ENCODE peak calls at places on chromosome 11, in eight cellular contexts. One of them, this sample, is unnamed.

GRCh38 chr11:63478896-63479295 is 12.1 kb downstream of the PLAAT5 start:
- DNase-seq in H54: peak; percentile 68
- DNase-seq in neuronal stem cell: peak; percentile 49
- DNase-seq in T-helper 9 cell: peak; percentile 21
- DNase-seq in heart left ventricle: peak; percentile 49
- DNase-seq in germinal center: peak; percentile 60
- DNase-seq in NCI-H1092: peak; percentile 16
- DNase-seq in substantia nigra: peak; percentile 15
- DNase-seq in this sample: peak; percentile 55

GRCh38 chr11:118911880-118912741 is 13.6 kb downstream of the BCL9L start:
- DNase-seq in neuronal stem cell: no peak
- DNase-seq in NCI-H1092: no peak
- DNase-seq in H54: no peak
- DNase-seq in heart left ventricle: peak; percentile 81
- DNase-seq in substantia nigra: peak; percentile 74
- DNase-seq in T-helper 9 cell: peak; percentile 66
- DNase-seq in germinal center: no peak
- DNase-seq in this sample: no peak

GRCh38 chr11:112719736-112720525 is 241.3 kb upstream of the NCAM1 start:
- DNase-seq in NCI-H1092: no peak
- DNase-seq in heart left ventricle: no peak
- DNase-seq in H54: no peak
- DNase-seq in neuronal stem cell: no peak
- DNase-seq in germinal center: no peak
- DNase-seq in T-helper 9 cell: no peak
- DNase-seq in substantia nigra: no peak
- DNase-seq in this sample: no peak

GRCh38 chr11:102760355-102761035 is 19.9 kb downstream of the MMP10 start:
- DNase-seq in T-helper 9 cell: no peak
- DNase-seq in germinal center: no peak
- DNase-seq in NCI-H1092: no peak
- DNase-seq in H54: peak; percentile 23
- DNase-seq in substantia nigra: no peak
- DNase-seq in neuronal stem cell: no peak
- DNase-seq in heart left ventricle: no peak
- DNase-seq in this sample: peak; percentile 85

GRCh38 chr11:109644158-109644557 is 222.2 kb downstream of the C11orf87 start:
- DNase-seq in germinal center: no peak
- DNase-seq in heart left ventricle: peak; percentile 44
- DNase-seq in T-helper 9 cell: no peak
- DNase-seq in substantia nigra: peak; percentile 68
- DNase-seq in H54: no peak
- DNase-seq in NCI-H1092: peak; percentile 85
- DNase-seq in neuronal stem cell: no peak
- DNase-seq in this sample: no peak

GRCh38 chr11:108636222-108636621 is 28.6 kb upstream of the DDX10 start:
- DNase-seq in substantia nigra: no peak
- DNase-seq in H54: no peak
- DNase-seq in NCI-H1092: no peak
- DNase-seq in neuronal stem cell: no peak
- DNase-seq in T-helper 9 cell: no peak
- DNase-seq in heart left ventricle: no peak
- DNase-seq in germinal center: no peak
- DNase-seq in this sample: no peak

GRCh38 chr11:1307163-1307870 is 2.1 kb downstream of the TOLLIP start:
- DNase-seq in heart left ventricle: no peak
- DNase-seq in T-helper 9 cell: no peak
- DNase-seq in H54: no peak
- DNase-seq in NCI-H1092: no peak
- DNase-seq in substantia nigra: no peak
- DNase-seq in neuronal stem cell: no peak
- DNase-seq in germinal center: peak; percentile 30
- DNase-seq in this sample: no peak

GRCh38 chr11:10587995-10588394 is 19.5 kb upstream of the LYVE1 start:
- DNase-seq in neuronal stem cell: no peak
- DNase-seq in germinal center: no peak
- DNase-seq in T-helper 9 cell: no peak
- DNase-seq in substantia nigra: no peak
- DNase-seq in heart left ventricle: no peak
- DNase-seq in NCI-H1092: no peak
- DNase-seq in H54: no peak
- DNase-seq in this sample: no peak

This sample was measured in AG09319.